ENCODE peak calls at places on chromosomes 13 and 19, in ten cellular contexts. Z, K, T, S, P, M, A, L, G and Y are unnamed samples.

GRCh38 chr19:18233224-18233825 is 7.1 kb upstream of the PDE4C start:
- DNase-seq in L (peak), K (peak), G (no peak), M (no peak), A (peak), Z (peak), P (peak), S (no peak), T (no peak), Y (peak)

GRCh38 chr13:29587645-29588044 is 7.8 kb downstream of the SLC7A1 start:
- DNase-seq in K (no peak), G (no peak), T (no peak), L (peak), S (no peak), P (peak), A (no peak), M (no peak), Z (peak), Y (no peak)

GRCh38 chr19:6963937-6964336 is 57.3 kb downstream of the MBD3L2B start:
- DNase-seq in G (no peak), L (no peak), A (no peak), K (no peak), M (no peak), P (no peak), T (no peak), S (no peak), Z (no peak), Y (no peak)

GRCh38 chr19:7637374-7638256 is 705 bp downstream of the STXBP2 start:
- DNase-seq in S (no peak), P (no peak), G (no peak), K (peak), A (peak), T (no peak), L (no peak), M (no peak), Z (peak), Y (peak)

GRCh38 chr13:72959643-72960042 is 99.2 kb upstream of the KLF5 start:
- DNase-seq in P (peak), A (no peak), M (no peak), K (no peak), Z (peak), G (no peak), L (peak), S (no peak), T (no peak), Y (no peak)

GRCh38 chr19:17455308-17455707 is 5.4 kb downstream of the NXNL1 start:
- DNase-seq in K (no peak), T (no peak), A (no peak), S (no peak), G (no peak), L (no peak), M (no peak), Z (no peak), P (no peak), Y (no peak)

GRCh38 chr19:18427080-18427751 is 8.0 kb downstream of the SSBP4 start:
- DNase-seq in Z (no peak), T (no peak), G (no peak), L (no peak), P (no peak), M (no peak), K (no peak), A (no peak), S (no peak), Y (no peak)

GRCh38 chr19:55088021-55088451 is 12.4 kb downstream of the EPS8L1 start:
- DNase-seq in A (no peak), Z (no peak), L (no peak), T (no peak), S (no peak), K (no peak), M (no peak), G (no peak), P (no peak), Y (no peak)

GRCh38 chr13:114194853-114195252 is 15.8 kb downstream of the CFAP97D2 start:
- DNase-seq in M (peak), S (no peak), G (no peak), Z (no peak), L (no peak), K (no peak), T (no peak), A (peak), P (no peak), Y (no peak)

GRCh38 chr19:53876651-53877224 is 5.3 kb upstream of the PRKCG start:
- DNase-seq in P (no peak), L (no peak), G (no peak), Z (no peak), S (no peak), K (no peak), T (no peak), A (no peak), M (no peak), Y (no peak)

GRCh38 chr19:2327773-2328400 is 499 bp downstream of the LSM7 start:
- DNase-seq in K (peak), L (peak), S (no peak), A (no peak), G (no peak), M (no peak), Z (peak), P (peak), T (peak), Y (no peak)

GRCh38 chr19:3336680-3337523 is 29.5 kb upstream of the NFIC start:
- DNase-seq in M (peak), G (no peak), Z (no peak), S (peak), K (peak), T (no peak), A (peak), P (peak), L (no peak), Y (peak)

DNA sequence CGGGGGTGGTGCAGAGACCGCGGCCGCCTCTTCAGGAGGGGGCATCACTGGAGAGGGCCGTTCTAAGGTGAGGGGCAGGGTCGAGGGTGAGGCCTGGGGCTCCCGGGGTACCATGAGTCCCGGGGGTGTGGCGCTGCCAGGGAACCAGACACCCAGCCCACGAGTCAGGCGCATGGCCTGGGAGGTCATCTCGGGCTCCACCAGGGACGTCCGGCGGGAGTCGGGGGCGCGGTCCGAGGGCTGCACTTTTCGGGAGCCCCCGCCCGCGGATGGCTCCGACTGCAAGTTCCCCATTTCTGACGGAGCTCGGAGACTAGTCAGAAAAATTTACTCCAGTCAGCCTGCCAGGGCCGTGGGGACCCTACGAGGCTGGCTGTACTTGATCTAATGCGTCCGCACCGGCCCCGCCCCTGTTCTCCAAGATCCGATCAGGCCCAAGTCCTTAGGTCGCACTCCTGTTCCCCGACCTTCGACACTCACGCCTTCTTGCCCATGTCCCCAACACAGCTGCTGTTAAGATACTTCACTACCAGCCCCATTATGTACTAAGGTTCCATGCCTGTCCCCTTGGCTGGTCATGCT is 775 bp downstream of the GGN start:
- DNase-seq in G (no peak), T (no peak), A (no peak), S (no peak), L (no peak), P (no peak), M (no peak), K (no peak), Z (no peak), Y (no peak)
- H3K27ac ChIP-seq in G (no peak), T (no peak), A (no peak), S (no peak), L (no peak), P (peak), M (peak), K (no peak), Z (no peak), Y (no peak)

DNA sequence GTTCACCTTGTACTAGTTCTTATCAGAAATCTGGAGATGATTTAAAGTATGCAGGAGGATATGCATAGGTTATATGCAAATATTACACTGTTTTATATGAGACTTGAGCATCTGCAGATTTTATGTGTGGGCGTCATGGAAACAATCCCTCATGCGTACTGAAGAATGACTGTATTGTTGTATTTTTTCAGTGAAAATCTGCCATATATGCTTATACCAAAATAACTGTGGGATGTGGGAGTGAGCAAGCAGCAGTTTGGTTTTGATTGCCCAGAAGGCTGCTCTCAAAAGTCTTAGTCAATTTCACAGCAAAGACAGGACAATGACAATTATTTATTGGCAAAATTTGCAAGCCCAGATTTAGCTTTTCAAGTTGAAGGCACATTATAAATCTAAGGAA is 238.9 kb upstream of the PCDH20 start:
- DNase-seq in Z (no peak), A (no peak), L (no peak), P (no peak), M (no peak), T (no peak), S (no peak), G (no peak), K (no peak), Y (no peak)
- H3K27ac ChIP-seq in Z (no peak), A (no peak), L (no peak), P (no peak), M (no peak), T (no peak), S (no peak), G (no peak), K (no peak), Y (no peak)

GRCh38 chr19:10611907-10612306 is 13.4 kb upstream of the SLC44A2 start:
- DNase-seq in A (no peak), K (no peak), P (no peak), S (no peak), Z (no peak), L (no peak), G (no peak), T (no peak), M (no peak), Y (no peak)
- H3K27ac ChIP-seq in A (no peak), K (no peak), P (no peak), S (peak), Z (no peak), L (no peak), G (peak), T (no peak), M (peak), Y (peak)

GRCh38 chr19:50500753-50501151 is 10.2 kb downstream of the JOSD2 start:
- DNase-seq in P (no peak), K (no peak), T (no peak), L (no peak), G (no peak), Z (no peak), S (peak), A (no peak), M (no peak), Y (no peak)

GRCh38 chr19:50501186-50501567 is 9.8 kb downstream of the JOSD2 start:
- DNase-seq in A (no peak), Z (no peak), T (no peak), L (no peak), M (no peak), S (no peak), K (no peak), G (no peak), P (no peak), Y (no peak)

GRCh38 chr19:50501568-50502475 is 9.2 kb downstream of the JOSD2 start:
- DNase-seq in M (no peak), G (no peak), Z (no peak), K (no peak), T (no peak), L (no peak), P (no peak), S (peak), A (no peak), Y (no peak)

GRCh38 chr19:50498219-50499056 is 12.6 kb downstream of the JOSD2 start:
- DNase-seq in K (no peak), A (no peak), G (no peak), L (no peak), S (no peak), M (no peak), P (no peak), T (no peak), Z (no peak), Y (no peak)

GRCh38 chr19:50500060-50500752 is 10.8 kb downstream of the JOSD2 start:
- DNase-seq in Z (no peak), T (peak), P (no peak), S (peak), A (no peak), L (no peak), M (no peak), K (no peak), G (peak), Y (no peak)
- H3K27ac ChIP-seq in Z (no peak), T (no peak), P (no peak), S (peak), A (no peak), L (no peak), M (no peak), K (no peak), G (peak), Y (no peak)

GRCh38 chr13:82216165-82216564 is 1666.1 kb downstream of the SLITRK1 start:
- DNase-seq in S (no peak), P (no peak), A (no peak), M (no peak), Z (no peak), G (no peak), T (no peak), K (no peak), L (no peak), Y (no peak)
- H3K27ac ChIP-seq in S (no peak), P (no peak), A (no peak), M (no peak), Z (no peak), G (no peak), T (no peak), K (no peak), L (no peak), Y (no peak)

GRCh38 chr19:32674959-32675719 is at the start of gene ANKRD27:
- DNase-seq in S (peak), G (peak), P (peak), T (peak), L (peak), M (peak), A (peak), Z (peak), K (peak), Y (peak)
- H3K27ac ChIP-seq in S (peak), G (peak), P (peak), T (no peak), L (peak), M (peak), A (no peak), Z (peak), K (peak), Y (peak)